ENCODE peak calls at places on chromosomes 5 and 9, in five cellular contexts. C, D, Y, K and R are unnamed samples.

GRCh38 chr9:4662989-4663792 is 1.1 kb downstream of the PLPP6 start:
- DNase-seq in C (peak; percentile 47), D (no peak), Y (no peak), K (no peak), R (no peak)

GRCh38 chr5:172150514-172151425 is 37.3 kb downstream of the STK10 start:
- DNase-seq in C (peak; percentile 24), D (no peak), Y (no peak), K (no peak), R (no peak)

GRCh38 chr9:129617167-129617566 is 3.7 kb downstream of the C9orf50 start:
- DNase-seq in C (peak; percentile 86), D (peak; percentile 48), Y (no peak), K (no peak), R (peak; percentile 67)

GRCh38 chr5:132774896-132775295 is 2.1 kb downstream of the SEPTIN8 start:
- DNase-seq in C (no peak), D (no peak), Y (no peak), K (no peak), R (no peak)

GRCh38 chr9:129854588-129855110 is 19.4 kb downstream of the USP20 start:
- DNase-seq in C (no peak), D (no peak), Y (no peak), K (no peak), R (no peak)

GRCh38 chr9:131502781-131503625 is at the start of gene POMT1:
- DNase-seq in C (peak; percentile 73), D (peak; percentile 93), Y (peak; percentile 76), K (peak; percentile 83), R (peak; percentile 56)

GRCh38 chr5:179023528-179024189 is at the start of gene ZNF879:
- DNase-seq in C (peak; percentile 94), D (peak; percentile 87), Y (peak; percentile 86), K (peak; percentile 94), R (peak; percentile 86)

GRCh38 chr5:68432682-68433081 is 217.1 kb downstream of the PIK3R1 start:
- DNase-seq in C (no peak), D (no peak), Y (no peak), K (no peak), R (no peak)

GRCh38 chr5:133932441-133933168 is 35.8 kb downstream of the C5orf15 start:
- DNase-seq in C (no peak), D (no peak), Y (no peak), K (no peak), R (no peak)

GRCh38 chr9:73121375-73121935 is 30.2 kb upstream of the ANXA1 start:
- DNase-seq in C (no peak), D (no peak), Y (no peak), K (no peak), R (no peak)

GRCh38 chr5:143016777-143017374 is 246.7 kb downstream of the ARHGAP26 start:
- DNase-seq in C (peak; percentile 75), D (peak; percentile 61), Y (no peak), K (peak; percentile 39), R (no peak)

GRCh38 chr5:168176941-168177340 is 114.5 kb upstream of the WWC1 start:
- DNase-seq in C (no peak), D (no peak), Y (no peak), K (no peak), R (no peak)

GRCh38 chr5:43674536-43674935 is 71.6 kb downstream of the NNT start:
- DNase-seq in C (peak; percentile 53), D (no peak), Y (no peak), K (no peak), R (no peak)

DNA sequence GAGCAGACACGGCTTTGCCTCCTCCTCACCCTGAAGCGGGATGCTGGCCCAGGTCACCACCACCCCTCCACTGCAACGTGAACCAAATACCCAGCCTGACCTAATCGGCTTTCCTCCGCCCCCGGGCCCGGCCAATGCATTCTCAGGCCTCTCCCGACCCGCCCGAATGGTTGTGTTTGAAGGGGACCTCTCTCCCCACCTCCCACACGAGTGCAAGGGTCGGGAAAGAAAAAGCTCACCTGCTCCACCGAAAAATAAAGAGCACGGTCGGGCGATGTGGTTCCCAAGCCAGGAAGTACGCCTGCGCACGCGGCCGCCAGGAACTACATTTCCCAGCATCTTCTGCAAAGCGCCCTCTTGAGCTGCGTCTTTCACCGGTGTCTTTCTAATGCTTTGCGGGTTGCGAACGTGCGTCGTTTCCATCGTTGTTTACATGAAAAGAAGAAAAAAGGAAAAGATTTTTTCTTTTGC is at the start of gene ZNF883:
- DNase-seq in C (peak; percentile 55), D (peak; percentile 50), Y (no peak), K (no peak), R (no peak)
- H3K9me3 ChIP-seq in C (peaks cover 6% of the 10 kb centered on the region), D (no peaks in the 10 kb centered on the region), Y (no peaks in the 10 kb centered on the region), K (no peaks in the 10 kb centered on the region), R (peaks cover 6% of the 10 kb centered on the region)

GRCh38 chr9:132888151-132888550 is 9.5 kb downstream of the SPACA9 start:
- DNase-seq in C (no peak), D (no peak), Y (no peak), K (no peak), R (no peak)
- H3K27ac ChIP-seq in C (no peak overlapping the region), D (no peak overlapping the region), Y (no peak overlapping the region), K (no peak overlapping the region), R (no peak overlapping the region)

DNA sequence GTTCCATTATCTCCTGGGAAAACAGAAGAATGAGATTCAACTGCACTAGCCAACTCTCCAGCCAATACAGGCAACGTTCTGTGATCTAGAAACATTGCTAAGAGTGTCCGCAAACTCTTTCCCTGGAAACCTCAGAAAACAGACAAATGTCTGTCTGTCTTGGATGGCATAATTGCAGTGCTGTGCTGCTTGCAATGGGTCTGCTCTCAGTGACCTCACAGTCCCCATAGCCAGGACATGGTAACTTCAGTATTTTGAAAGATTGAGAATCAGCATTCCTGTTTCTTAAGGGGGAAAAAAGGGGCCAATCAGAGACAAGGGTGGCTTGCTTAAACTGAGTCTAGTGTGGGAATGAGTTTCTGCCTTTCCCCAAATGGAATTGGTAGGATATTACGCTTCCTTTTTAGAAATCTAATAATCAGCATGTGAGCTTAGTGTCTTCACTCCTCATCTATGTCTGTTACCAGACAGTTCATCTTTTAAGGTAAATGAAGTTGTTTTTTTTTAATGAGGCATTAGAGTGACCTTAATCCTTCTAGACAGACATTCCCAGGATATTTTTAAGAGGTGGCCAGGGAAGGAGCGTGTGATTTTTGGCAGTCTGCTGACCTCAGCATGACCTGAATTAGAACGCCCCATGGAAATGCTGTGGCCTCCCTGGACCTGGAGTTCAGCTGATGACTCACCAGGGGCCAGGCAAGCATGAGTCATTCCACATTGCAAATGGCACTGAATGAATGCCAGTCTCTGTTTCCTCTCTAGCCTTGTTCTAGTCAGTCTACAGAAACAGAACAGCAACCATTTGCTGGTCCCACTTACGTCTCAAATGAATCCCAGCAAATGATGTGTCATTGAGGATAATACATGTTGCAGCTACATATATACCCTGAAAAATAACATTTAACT is 210.2 kb upstream of the ACTBL2 start:
- DNase-seq in C (peak; percentile 94), D (no peak), Y (no peak), K (no peak), R (peak; percentile 51)
- H3K4me3 ChIP-seq in C (no peak overlapping the region), D (no peak overlapping the region), Y (no peak overlapping the region), K (no peak overlapping the region), R (no peak overlapping the region)

DNA sequence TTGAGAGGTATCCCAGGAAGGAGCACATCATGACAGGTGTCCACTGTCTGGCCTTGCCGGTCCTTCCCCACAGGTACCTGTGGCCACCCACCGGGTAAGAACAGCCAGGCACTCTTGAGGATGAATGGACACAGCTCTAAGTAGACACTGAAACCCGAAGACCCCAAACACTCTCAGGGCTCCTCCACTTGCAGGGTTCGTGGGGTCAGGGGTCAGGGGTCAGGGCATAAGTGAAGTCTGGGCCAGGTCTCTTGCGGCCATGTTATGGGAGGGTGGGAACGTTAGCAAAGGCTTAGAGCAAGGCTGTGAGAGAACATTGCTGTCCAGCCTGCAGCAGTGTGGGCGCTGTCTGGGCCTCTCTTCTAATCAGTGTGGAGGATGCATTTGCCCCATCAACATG is 40.0 kb downstream of the MAPK9 start:
- DNase-seq in C (no peak), D (no peak), Y (no peak), K (no peak), R (no peak)
- H3K9me3 ChIP-seq in C (peaks cover 71% of the 10 kb centered on the region), D (no peaks in the 10 kb centered on the region), Y (peaks cover 54% of the 10 kb centered on the region), K (peaks cover 13% of the 10 kb centered on the region), R (peaks cover 86% of the 10 kb centered on the region)

DNA sequence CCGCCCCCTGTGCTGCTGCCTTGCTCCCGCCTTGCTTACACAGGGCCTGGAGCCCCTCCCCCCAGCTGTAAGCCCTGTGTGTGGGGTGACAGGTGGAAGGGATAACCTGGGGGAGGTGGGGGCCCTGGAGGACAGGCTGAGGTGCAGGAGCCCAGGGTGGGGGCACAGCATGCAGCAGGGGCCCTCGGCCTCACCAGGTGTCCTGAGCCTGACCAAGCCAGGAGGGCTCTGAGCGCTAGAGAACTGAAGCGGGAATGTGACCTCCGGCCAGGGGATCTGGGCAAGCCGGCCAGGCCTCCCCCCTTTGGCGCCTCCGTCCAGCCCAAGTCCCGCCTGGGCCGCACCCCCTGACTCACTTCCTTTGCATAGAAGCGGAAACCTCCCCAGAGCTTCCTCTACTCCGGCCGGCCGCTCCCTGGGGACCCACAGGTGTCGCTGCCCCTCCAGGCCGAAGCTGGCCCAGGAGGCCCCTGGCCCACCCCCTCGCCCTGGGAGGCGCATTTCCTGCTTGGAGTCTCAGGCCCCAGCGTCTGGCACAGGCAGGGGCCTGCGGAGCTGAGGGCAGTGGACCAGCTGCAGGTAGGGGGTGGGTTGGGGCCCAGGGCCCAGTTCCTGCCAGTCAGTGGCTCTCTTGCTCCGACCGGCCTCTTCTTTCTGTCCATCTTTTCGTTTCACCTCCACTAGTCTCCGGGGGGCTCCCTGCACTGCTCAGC is at the start of gene TOR4A:
- DNase-seq in C (peak; percentile 86), D (peak; percentile 73), Y (no peak), K (no peak), R (peak; percentile 54)
- H3K27ac ChIP-seq in C (peak within 1 kb of the TSS; percentile 81), D (peak within 1 kb of the TSS; percentile 10), Y (no peak within 1 kb of the TSS), K (peak within 1 kb of the TSS; percentile 27), R (peak within 1 kb of the TSS; percentile 84)

DNA sequence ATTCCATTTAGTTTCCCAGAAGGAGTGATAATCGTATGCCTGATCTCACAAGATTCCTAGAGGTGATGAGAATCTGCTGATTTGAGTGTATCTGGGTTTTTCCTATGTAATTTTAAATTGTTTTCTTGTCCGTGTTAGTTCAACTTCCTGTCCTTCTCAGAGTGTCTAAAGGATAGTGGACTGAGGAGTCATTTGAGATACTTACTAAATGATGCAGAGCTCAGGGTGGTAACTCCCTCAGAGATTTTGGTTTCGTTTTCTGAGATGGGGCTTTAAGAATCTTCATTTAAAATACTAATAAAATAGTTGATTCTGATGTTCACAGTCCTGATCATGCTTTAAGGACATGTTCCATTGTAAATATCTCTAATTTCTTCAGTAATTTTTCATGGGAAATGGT is 30.3 kb downstream of the MELK start:
- DNase-seq in C (peak; percentile 66), D (no peak), Y (no peak), K (no peak), R (no peak)
- H3K4me3 ChIP-seq in C (no peak overlapping the region), D (no peak overlapping the region), Y (no peak overlapping the region), K (no peak overlapping the region), R (no peak overlapping the region)

GRCh38 chr9:102569436-102569835 is 425.7 kb upstream of the CYLC2 start:
- DNase-seq in C (no peak), D (no peak), Y (no peak), K (no peak), R (no peak)
- H3K9me3 ChIP-seq in C (peaks cover 12% of the 10 kb centered on the region), D (no peaks in the 10 kb centered on the region), Y (no peaks in the 10 kb centered on the region), K (no peaks in the 10 kb centered on the region), R (peaks cover 9% of the 10 kb centered on the region)

GRCh38 chr9:124415852-124416484 is 726 bp upstream of the PSMB7 start:
- DNase-seq in C (no peak), D (no peak), Y (no peak), K (no peak), R (no peak)

GRCh38 chr9:124415102-124415851 is at the start of gene PSMB7:
- DNase-seq in C (peak; percentile 96), D (peak; percentile 98), Y (peak; percentile 94), K (peak; percentile 93), R (peak; percentile 91)

GRCh38 chr9:124412228-124412575 is 3.0 kb downstream of the PSMB7 start:
- DNase-seq in C (no peak), D (no peak), Y (no peak), K (no peak), R (no peak)

GRCh38 chr9:124411514-124412227 is 3.6 kb downstream of the PSMB7 start:
- DNase-seq in C (peak; percentile 92), D (no peak), Y (no peak), K (no peak), R (no peak)

GRCh38 chr9:124414612-124415011 is 630 bp downstream of the PSMB7 start:
- DNase-seq in C (no peak), D (no peak), Y (no peak), K (no peak), R (no peak)
- H3K27ac ChIP-seq in C (peak overlapping the region; percentile 71), D (peak overlapping the region; percentile 35), Y (peak overlapping the region; percentile 61), K (no peak overlapping the region), R (no peak overlapping the region)